ENCODE peak calls at places on chromosomes 12 and 14, in six cellular contexts. One of them, this sample, is unnamed.

GRCh38 chr14:22545842-22546721 is 42.9 kb downstream of the DAD1 start:
- DNase-seq in substantia nigra: no peak
- DNase-seq in MM.1S: no peak
- DNase-seq in foreskin keratinocyte: no peak
- DNase-seq in psoas muscle: no peak
- DNase-seq in coronary artery: no peak
- DNase-seq in this sample: peak; percentile 77

GRCh38 chr14:51424569-51425251 is 184.7 kb downstream of the TMX1 start:
- DNase-seq in substantia nigra: no peak
- DNase-seq in MM.1S: no peak
- DNase-seq in foreskin keratinocyte: no peak
- DNase-seq in psoas muscle: peak; percentile 63
- DNase-seq in coronary artery: no peak
- DNase-seq in this sample: no peak

GRCh38 chr12:10331642-10332239 is 24.1 kb downstream of the KLRD1 start:
- DNase-seq in substantia nigra: no peak
- DNase-seq in MM.1S: peak; percentile 50
- DNase-seq in foreskin keratinocyte: peak; percentile 48
- DNase-seq in psoas muscle: no peak
- DNase-seq in coronary artery: no peak
- DNase-seq in this sample: peak; percentile 67

GRCh38 chr14:37048666-37049071 is 123.7 kb downstream of the SLC25A21 start:
- DNase-seq in substantia nigra: no peak
- DNase-seq in MM.1S: no peak
- DNase-seq in foreskin keratinocyte: peak; percentile 88
- DNase-seq in psoas muscle: no peak
- DNase-seq in coronary artery: no peak
- DNase-seq in this sample: peak; percentile 94

GRCh38 chr14:75445958-75446357 is 18.1 kb downstream of the JDP2 start:
- DNase-seq in substantia nigra: no peak
- DNase-seq in MM.1S: no peak
- DNase-seq in foreskin keratinocyte: no peak
- DNase-seq in psoas muscle: no peak
- DNase-seq in coronary artery: no peak
- DNase-seq in this sample: no peak

GRCh38 chr12:87779016-87779415 is 250.2 kb downstream of the C12orf50 start:
- DNase-seq in substantia nigra: no peak
- DNase-seq in MM.1S: no peak
- DNase-seq in foreskin keratinocyte: peak; percentile 44
- DNase-seq in psoas muscle: no peak
- DNase-seq in coronary artery: no peak
- DNase-seq in this sample: no peak

GRCh38 chr12:101111441-101111840 is 98.6 kb downstream of the SLC5A8 start:
- DNase-seq in substantia nigra: no peak
- DNase-seq in MM.1S: no peak
- DNase-seq in foreskin keratinocyte: no peak
- DNase-seq in psoas muscle: no peak
- DNase-seq in coronary artery: no peak
- DNase-seq in this sample: no peak

GRCh38 chr12:41452838-41453237 is 264.7 kb downstream of the PDZRN4 start:
- DNase-seq in substantia nigra: no peak
- DNase-seq in MM.1S: no peak
- DNase-seq in foreskin keratinocyte: no peak
- DNase-seq in psoas muscle: no peak
- DNase-seq in coronary artery: no peak
- DNase-seq in this sample: no peak

GRCh38 chr12:6821271-6821673 is 349 bp upstream of the GPR162 start:
- DNase-seq in substantia nigra: peak; percentile 60
- DNase-seq in MM.1S: no peak
- DNase-seq in foreskin keratinocyte: no peak
- DNase-seq in psoas muscle: peak; percentile 78
- DNase-seq in coronary artery: no peak
- DNase-seq in this sample: no peak

GRCh38 chr12:52347546-52348510 is 19.5 kb downstream of the KRT85 start:
- DNase-seq in substantia nigra: no peak
- DNase-seq in MM.1S: no peak
- DNase-seq in foreskin keratinocyte: no peak
- DNase-seq in psoas muscle: no peak
- DNase-seq in coronary artery: no peak
- DNase-seq in this sample: no peak

GRCh38 chr14:32940066-32940651 is 1.5 kb downstream of the NPAS3 start:
- DNase-seq in substantia nigra: no peak
- DNase-seq in MM.1S: no peak
- DNase-seq in foreskin keratinocyte: no peak
- DNase-seq in psoas muscle: no peak
- DNase-seq in coronary artery: no peak
- DNase-seq in this sample: peak; percentile 55

GRCh38 chr14:102086346-102086971 is 385 bp downstream of the HSP90AA1 start:
- DNase-seq in substantia nigra: peak; percentile 44
- DNase-seq in MM.1S: peak; percentile 33
- DNase-seq in foreskin keratinocyte: no peak
- DNase-seq in psoas muscle: peak; percentile 66
- DNase-seq in coronary artery: no peak
- DNase-seq in this sample: peak; percentile 52

GRCh38 chr14:76719664-76720063 is 41.6 kb upstream of the VASH1 start:
- DNase-seq in substantia nigra: no peak
- DNase-seq in MM.1S: no peak
- DNase-seq in foreskin keratinocyte: no peak
- DNase-seq in psoas muscle: peak; percentile 73
- DNase-seq in coronary artery: no peak
- DNase-seq in this sample: no peak

GRCh38 chr12:95970905-95971304 is 25.2 kb downstream of the HAL start:
- DNase-seq in substantia nigra: no peak
- DNase-seq in MM.1S: no peak
- DNase-seq in foreskin keratinocyte: peak; percentile 55
- DNase-seq in psoas muscle: no peak
- DNase-seq in coronary artery: no peak
- DNase-seq in this sample: no peak

DNA sequence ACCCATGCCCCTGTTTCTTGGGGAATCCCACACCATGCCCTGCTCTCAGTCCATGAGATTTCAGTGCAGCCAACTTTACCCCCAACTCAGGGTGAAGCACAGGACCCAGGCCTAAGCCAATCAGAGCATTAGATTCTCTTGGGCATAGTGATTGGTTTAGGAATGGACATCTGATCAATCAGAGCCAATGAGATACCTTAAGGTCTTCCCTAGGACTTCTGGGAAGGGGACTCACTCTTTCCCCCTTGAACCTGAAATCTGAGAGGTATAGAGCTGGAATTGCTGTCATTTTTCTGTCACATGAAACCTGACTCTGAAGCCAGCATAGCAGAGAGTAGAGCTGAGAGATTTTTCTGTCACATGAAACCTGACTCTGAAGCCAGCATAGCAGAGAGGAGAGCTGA is 127.1 kb downstream of the ZFP36L1 start:
- DNase-seq in substantia nigra: no peak
- DNase-seq in MM.1S: no peak
- DNase-seq in foreskin keratinocyte: no peak
- DNase-seq in psoas muscle: no peak
- DNase-seq in coronary artery: peak; percentile 52
- DNase-seq in this sample: no peak
- H3K27ac ChIP-seq in substantia nigra: no peak overlapping the region
- H3K27ac ChIP-seq in MM.1S: no peak overlapping the region
- H3K27ac ChIP-seq in foreskin keratinocyte: no peak overlapping the region
- H3K27ac ChIP-seq in psoas muscle: peak overlapping the region; percentile 51
- H3K27ac ChIP-seq in coronary artery: peak overlapping the region; percentile 71
- H3K27ac ChIP-seq in this sample: no peak overlapping the region

DNA sequence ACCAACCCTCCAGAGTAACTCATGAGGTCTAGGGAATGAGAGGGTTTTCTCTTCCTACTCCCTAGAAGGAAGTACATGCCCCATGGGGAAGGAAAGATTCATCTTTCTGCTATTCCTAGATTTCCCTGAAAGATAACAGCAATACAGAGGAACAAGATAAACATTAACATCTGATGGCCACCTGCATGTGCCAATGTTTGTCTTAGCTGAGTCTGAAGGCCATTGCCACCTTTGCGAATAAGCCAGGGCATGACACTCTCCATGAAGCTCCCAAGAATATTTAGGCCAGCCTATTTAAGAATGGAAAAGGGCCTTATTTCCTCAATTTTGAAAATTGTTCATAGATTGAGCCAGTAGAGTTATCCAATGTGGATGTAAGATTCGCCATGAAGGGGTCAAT is 26.0 kb downstream of the IGF1 start:
- DNase-seq in substantia nigra: no peak
- DNase-seq in MM.1S: no peak
- DNase-seq in foreskin keratinocyte: no peak
- DNase-seq in psoas muscle: no peak
- DNase-seq in coronary artery: no peak
- DNase-seq in this sample: no peak
- H3K27ac ChIP-seq in substantia nigra: no peak overlapping the region
- H3K27ac ChIP-seq in MM.1S: no peak overlapping the region
- H3K27ac ChIP-seq in foreskin keratinocyte: no peak overlapping the region
- H3K27ac ChIP-seq in psoas muscle: no peak overlapping the region
- H3K27ac ChIP-seq in coronary artery: peak overlapping the region; percentile 73
- H3K27ac ChIP-seq in this sample: no peak overlapping the region

GRCh38 chr14:73833024-73833423 is 18.6 kb upstream of the PTGR2 start:
- DNase-seq in substantia nigra: no peak
- DNase-seq in MM.1S: no peak
- DNase-seq in foreskin keratinocyte: no peak
- DNase-seq in psoas muscle: no peak
- DNase-seq in coronary artery: no peak
- DNase-seq in this sample: peak; percentile 50

GRCh38 chr14:73833530-73834257 is 17.9 kb upstream of the PTGR2 start:
- DNase-seq in substantia nigra: peak; percentile 38
- DNase-seq in MM.1S: no peak
- DNase-seq in foreskin keratinocyte: no peak
- DNase-seq in psoas muscle: no peak
- DNase-seq in coronary artery: no peak
- DNase-seq in this sample: no peak

GRCh38 chr14:73829526-73830431 is 21.9 kb upstream of the PTGR2 start:
- DNase-seq in substantia nigra: no peak
- DNase-seq in MM.1S: no peak
- DNase-seq in foreskin keratinocyte: no peak
- DNase-seq in psoas muscle: no peak
- DNase-seq in coronary artery: no peak
- DNase-seq in this sample: peak; percentile 65

DNA sequence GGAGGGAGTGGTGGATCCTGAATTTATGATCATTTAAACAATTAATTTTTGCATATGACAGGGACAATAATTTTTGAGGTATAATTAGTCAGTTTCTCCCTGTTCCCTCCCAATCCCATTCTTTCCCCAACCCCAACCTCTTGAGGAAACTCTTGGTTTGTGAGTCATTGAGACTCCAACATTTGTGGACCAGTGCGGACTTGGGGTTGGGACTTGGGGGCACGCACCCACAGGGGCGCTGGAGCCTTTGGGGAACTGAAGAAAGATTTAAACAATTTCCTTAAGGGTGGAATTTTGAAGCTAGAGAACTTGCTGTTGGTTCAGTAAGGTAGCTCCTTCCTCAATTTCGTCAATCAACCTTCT is 17.4 kb upstream of the PTGR2 start:
- DNase-seq in substantia nigra: no peak
- DNase-seq in MM.1S: no peak
- DNase-seq in foreskin keratinocyte: no peak
- DNase-seq in psoas muscle: no peak
- DNase-seq in coronary artery: no peak
- DNase-seq in this sample: no peak
- H3K27ac ChIP-seq in substantia nigra: no peak overlapping the region
- H3K27ac ChIP-seq in MM.1S: no peak overlapping the region
- H3K27ac ChIP-seq in foreskin keratinocyte: no peak overlapping the region
- H3K27ac ChIP-seq in psoas muscle: no peak overlapping the region
- H3K27ac ChIP-seq in coronary artery: no peak overlapping the region
- H3K27ac ChIP-seq in this sample: no peak overlapping the region

GRCh38 chr12:119178544-119179334 is at the start of gene HSPB8:
- DNase-seq in substantia nigra: peak; percentile 75
- DNase-seq in MM.1S: no peak
- DNase-seq in foreskin keratinocyte: peak; percentile 35
- DNase-seq in psoas muscle: peak; percentile 99
- DNase-seq in coronary artery: peak; percentile 99
- DNase-seq in this sample: peak; percentile 47
- H3K27ac ChIP-seq in substantia nigra: peak within 1 kb of the TSS; percentile 36
- H3K27ac ChIP-seq in MM.1S: no peak within 1 kb of the TSS
- H3K27ac ChIP-seq in foreskin keratinocyte: no peak within 1 kb of the TSS
- H3K27ac ChIP-seq in psoas muscle: peak within 1 kb of the TSS; percentile 96
- H3K27ac ChIP-seq in coronary artery: peak within 1 kb of the TSS; percentile 95
- H3K27ac ChIP-seq in this sample: peak within 1 kb of the TSS; percentile 50

GRCh38 chr12:45670339-45671065 is 59.0 kb upstream of the ARID2 start:
- DNase-seq in substantia nigra: no peak
- DNase-seq in MM.1S: peak; percentile 74
- DNase-seq in foreskin keratinocyte: no peak
- DNase-seq in psoas muscle: no peak
- DNase-seq in coronary artery: no peak
- DNase-seq in this sample: no peak

GRCh38 chr12:45668641-45669040 is 60.9 kb upstream of the ARID2 start:
- DNase-seq in substantia nigra: no peak
- DNase-seq in MM.1S: no peak
- DNase-seq in foreskin keratinocyte: no peak
- DNase-seq in psoas muscle: no peak
- DNase-seq in coronary artery: no peak
- DNase-seq in this sample: no peak

GRCh38 chr12:45669762-45670161 is 59.7 kb upstream of the ARID2 start:
- DNase-seq in substantia nigra: no peak
- DNase-seq in MM.1S: no peak
- DNase-seq in foreskin keratinocyte: no peak
- DNase-seq in psoas muscle: no peak
- DNase-seq in coronary artery: no peak
- DNase-seq in this sample: no peak

GRCh38 chr12:45669093-45669492 is 60.4 kb upstream of the ARID2 start:
- DNase-seq in substantia nigra: no peak
- DNase-seq in MM.1S: peak; percentile 89
- DNase-seq in foreskin keratinocyte: no peak
- DNase-seq in psoas muscle: no peak
- DNase-seq in coronary artery: no peak
- DNase-seq in this sample: no peak

GRCh38 chr12:45671254-45671653 is 58.3 kb upstream of the ARID2 start:
- DNase-seq in substantia nigra: no peak
- DNase-seq in MM.1S: no peak
- DNase-seq in foreskin keratinocyte: peak; percentile 32
- DNase-seq in psoas muscle: no peak
- DNase-seq in coronary artery: no peak
- DNase-seq in this sample: peak; percentile 16
- H3K27ac ChIP-seq in substantia nigra: no peak overlapping the region
- H3K27ac ChIP-seq in MM.1S: no peak overlapping the region
- H3K27ac ChIP-seq in foreskin keratinocyte: no peak overlapping the region
- H3K27ac ChIP-seq in psoas muscle: peak overlapping the region; percentile 83
- H3K27ac ChIP-seq in coronary artery: peak overlapping the region; percentile 49
- H3K27ac ChIP-seq in this sample: no peak overlapping the region

GRCh38 chr12:75489613-75490210 is 9.2 kb downstream of the GLIPR1 start:
- DNase-seq in substantia nigra: no peak
- DNase-seq in MM.1S: no peak
- DNase-seq in foreskin keratinocyte: peak; percentile 82
- DNase-seq in psoas muscle: no peak
- DNase-seq in coronary artery: no peak
- DNase-seq in this sample: peak; percentile 78
- H3K27ac ChIP-seq in substantia nigra: no peak overlapping the region
- H3K27ac ChIP-seq in MM.1S: no peak overlapping the region
- H3K27ac ChIP-seq in foreskin keratinocyte: no peak overlapping the region
- H3K27ac ChIP-seq in psoas muscle: peak overlapping the region; percentile 16
- H3K27ac ChIP-seq in coronary artery: no peak overlapping the region
- H3K27ac ChIP-seq in this sample: peak overlapping the region; percentile 50

This sample was measured in PC-3.